ENCODE peak calls at places on chromosomes 3 and 15, in five cellular contexts. G is HepG2, C is activated B cell treated with CpG ODN at 0.5 μM for 24 hours, H is fibroblast of mammary gland, O is mammary epithelial cell. W is an unnamed sample.

GRCh38 chr3:31680072-31680870 is 147.5 kb downstream of the STT3B start:
- DNase-seq in G (peak; percentile 67), C (no peak), H (no peak), O (no peak), W (no peak)

GRCh38 chr3:169478566-169479313 is 184.8 kb downstream of the MECOM start:
- DNase-seq in G (no peak), C (no peak), H (no peak), O (peak; percentile 62), W (no peak)

GRCh38 chr15:84600331-84600686 is 500 bp upstream of the ZSCAN2 start:
- DNase-seq in G (peak; percentile 75), C (no peak), H (peak; percentile 85), O (peak; percentile 86), W (peak; percentile 42)

GRCh38 chr15:85592148-85592547 is 202.6 kb downstream of the KLHL25 start:
- DNase-seq in G (peak; percentile 27), C (no peak), H (peak; percentile 83), O (peak; percentile 88), W (no peak)

GRCh38 chr3:129934234-129935123 is 40.0 kb upstream of the TRH start:
- DNase-seq in G (peak; percentile 23), C (peak; percentile 20), H (peak; percentile 23), O (no peak), W (peak; percentile 60)

GRCh38 chr15:37771462-37771861 is 163.0 kb upstream of the TMCO5A start:
- DNase-seq in G (no peak), C (no peak), H (peak; percentile 75), O (peak; percentile 40), W (no peak)

GRCh38 chr15:70563561-70564095 is 199.7 kb downstream of the UACA start:
- DNase-seq in G (no peak), C (no peak), H (no peak), O (no peak), W (no peak)

GRCh38 chr15:80512729-80513670 is 108.8 kb downstream of the ARNT2 start:
- DNase-seq in G (peak; percentile 49), C (no peak), H (peak; percentile 56), O (peak; percentile 12), W (no peak)

GRCh38 chr3:186824430-186825139 is 17.9 kb upstream of the ADIPOQ start:
- DNase-seq in G (no peak), C (no peak), H (no peak), O (no peak), W (no peak)

GRCh38 chr15:58473720-58474119 is 41.9 kb downstream of the LIPC start:
- DNase-seq in G (no peak), C (no peak), H (peak; percentile 69), O (peak; percentile 93), W (peak; percentile 36)

GRCh38 chr3:58585994-58586393 is 8.8 kb upstream of the FAM107A start:
- DNase-seq in G (no peak), C (no peak), H (no peak), O (no peak), W (peak; percentile 66)

GRCh38 chr15:93030430-93031102 is 58.4 kb downstream of the RGMA start:
- DNase-seq in G (peak; percentile 50), C (no peak), H (peak; percentile 68), O (peak; percentile 62), W (peak; percentile 90)

GRCh38 chr3:37074178-37074577 is 80.9 kb downstream of the MLH1 start:
- DNase-seq in G (no peak), C (no peak), H (peak; percentile 73), O (peak; percentile 46), W (no peak)

GRCh38 chr3:99659965-99660364 is 21.6 kb downstream of the COL8A1 start:
- DNase-seq in G (no peak), C (no peak), H (peak; percentile 97), O (no peak), W (no peak)

GRCh38 chr15:62474771-62475124 is 309.7 kb upstream of the C2CD4B start:
- DNase-seq in G (no peak), C (no peak), H (peak; percentile 47), O (no peak), W (no peak)

GRCh38 chr15:60830479-60830878 is 351.5 kb upstream of the ICE2 start:
- DNase-seq in G (no peak), C (no peak), H (peak; percentile 80), O (no peak), W (no peak)

GRCh38 chr15:60831540-60831939 is 352.6 kb upstream of the ICE2 start:
- DNase-seq in G (no peak), C (no peak), H (peak; percentile 71), O (no peak), W (no peak)

GRCh38 chr15:60827492-60827891 is 348.6 kb upstream of the ICE2 start:
- DNase-seq in G (no peak), C (no peak), H (no peak), O (no peak), W (no peak)

GRCh38 chr15:60835000-60835399 is 356.1 kb upstream of the ICE2 start:
- DNase-seq in G (no peak), C (no peak), H (no peak), O (no peak), W (no peak)

DNA sequence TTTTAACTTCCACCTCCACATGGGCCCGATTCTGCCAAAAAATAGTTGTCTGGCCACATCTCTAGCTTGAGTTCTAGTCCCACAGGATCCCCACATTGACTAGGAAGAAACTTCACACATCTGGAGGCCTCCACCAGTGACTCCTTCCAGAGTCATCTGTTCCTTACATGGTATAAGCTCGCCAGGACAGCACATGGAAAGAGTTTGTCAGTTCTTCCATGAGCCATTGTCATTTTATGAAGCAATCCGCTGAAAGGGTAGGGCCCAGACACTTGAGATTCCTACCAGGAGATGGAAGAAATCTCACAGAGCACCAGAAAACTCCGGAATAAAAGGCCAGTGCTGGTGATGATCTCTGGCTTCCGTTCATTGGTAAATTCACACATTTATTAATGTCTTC is 350.5 kb upstream of the ICE2 start:
- DNase-seq in G (no peak), C (no peak), H (peak; percentile 87), O (no peak), W (no peak)
- TF ChIP-seq CTCF in G (no peak), C (no peak), H (peak; percentile 22), O (no peak), W (no peak)

GRCh38 chr3:52490035-52490937 is 4.9 kb upstream of the STAB1 start:
- DNase-seq in G (no peak), C (no peak), H (no peak), O (no peak), W (no peak)

GRCh38 chr3:52488746-52489145 is 6.4 kb upstream of the STAB1 start:
- DNase-seq in G (no peak), C (no peak), H (no peak), O (no peak), W (no peak)

GRCh38 chr3:52489453-52489852 is 5.7 kb upstream of the STAB1 start:
- DNase-seq in G (no peak), C (no peak), H (no peak), O (no peak), W (no peak)

GRCh38 chr3:52487050-52487787 is 7.9 kb upstream of the STAB1 start:
- DNase-seq in G (no peak), C (no peak), H (no peak), O (no peak), W (no peak)

DNA sequence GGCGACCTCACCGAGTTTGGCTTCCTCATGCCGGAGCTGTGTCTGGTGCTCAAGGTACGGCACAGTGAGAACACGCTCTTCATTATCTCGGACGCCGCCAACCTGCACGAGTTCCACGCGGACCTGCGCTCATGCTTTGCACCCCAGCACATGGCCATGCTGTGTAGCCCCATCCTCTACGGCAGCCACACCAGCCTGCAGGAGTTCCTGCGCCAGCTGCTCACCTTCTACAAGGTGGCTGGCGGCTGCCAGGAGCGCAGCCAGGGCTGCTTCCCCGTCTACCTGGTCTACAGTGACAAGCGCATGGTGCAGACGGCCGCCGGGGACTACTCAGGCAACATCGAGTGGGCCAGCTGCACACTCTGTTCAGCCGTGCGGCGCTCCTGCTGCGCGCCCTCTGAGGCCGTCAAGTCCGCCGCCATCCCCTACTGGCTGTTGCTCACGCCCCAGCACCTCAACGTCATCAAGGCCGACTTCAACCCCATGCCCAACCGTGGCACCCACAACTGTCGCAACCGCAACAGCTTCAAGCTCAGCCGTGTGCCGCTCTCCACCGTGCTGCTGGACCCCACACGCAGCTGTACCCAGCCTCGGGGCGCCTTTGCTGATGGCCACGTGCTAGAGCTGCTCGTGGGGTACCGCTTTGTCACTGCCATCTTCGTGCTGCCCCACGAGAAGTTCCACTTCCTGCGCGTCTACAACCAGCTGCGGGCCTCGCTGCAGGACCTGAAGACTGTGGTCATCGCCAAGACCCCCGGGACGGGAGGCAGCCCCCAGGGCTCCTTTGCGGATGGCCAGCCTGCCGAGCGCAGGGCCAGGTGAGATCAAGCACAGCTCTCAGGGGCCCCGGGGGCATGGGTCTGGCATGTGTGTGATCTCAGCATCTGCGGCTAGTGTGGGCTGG is 7.1 kb upstream of the STAB1 start:
- DNase-seq in G (no peak), C (no peak), H (no peak), O (no peak), W (no peak)
- TF ChIP-seq CTCF in G (no peak), C (no peak), H (no peak), O (no peak), W (no peak)

GRCh38 chr15:72585659-72586058 is 68.8 kb upstream of the GOLGA6B start:
- DNase-seq in G (peak; percentile 7), C (no peak), H (peak; percentile 52), O (peak; percentile 8), W (no peak)
- TF ChIP-seq CTCF in G (no peak), C (no peak), H (peak; percentile 39), O (peak; percentile 40), W (peak; percentile 24)

DNA sequence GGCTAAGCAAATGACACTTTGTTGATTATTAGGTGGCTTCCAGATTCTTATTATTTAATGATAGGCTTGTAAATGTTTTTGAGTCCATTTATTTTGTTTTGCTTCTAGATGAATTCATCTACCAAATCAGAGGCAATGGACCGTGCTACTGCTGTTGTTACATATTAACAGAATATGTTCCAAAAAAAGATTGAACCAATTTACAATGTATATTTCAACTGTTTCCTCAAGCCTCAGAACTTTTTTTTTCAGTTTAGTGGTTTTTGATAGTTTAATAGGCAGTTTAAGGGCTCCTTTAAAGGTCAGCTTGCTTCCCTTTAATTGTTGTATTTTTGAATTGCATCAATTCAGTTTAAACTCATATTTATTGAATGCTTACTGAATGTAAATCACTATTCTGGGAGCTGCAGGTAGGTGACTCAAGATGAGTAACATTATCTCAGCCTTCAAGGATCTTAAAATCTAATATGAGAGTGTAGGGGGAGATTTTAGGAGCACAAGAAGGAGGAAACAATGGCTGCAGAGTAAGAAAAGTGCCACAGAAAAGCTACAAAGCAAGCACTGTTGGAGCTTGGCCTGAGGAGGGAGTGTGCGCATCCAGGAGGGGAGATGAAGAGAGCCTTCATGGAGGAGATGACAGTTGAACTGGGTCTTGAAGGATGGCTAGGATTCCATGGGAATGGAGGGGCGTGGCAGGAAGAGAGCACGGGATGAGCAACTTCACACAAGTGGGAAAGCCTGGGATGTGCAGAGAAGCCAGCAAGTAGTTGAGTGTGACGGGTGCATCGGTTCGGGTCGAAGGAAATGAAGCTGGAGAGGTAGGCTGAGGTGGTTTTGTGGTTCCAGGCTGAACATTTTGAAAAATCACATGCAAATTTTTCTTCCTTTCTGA is 14.7 kb downstream of the MAP2K1 start:
- DNase-seq in G (no peak), C (no peak), H (peak; percentile 25), O (peak; percentile 52), W (no peak)
- TF ChIP-seq CTCF in G (no peak), C (no peak), H (peak; percentile 4), O (no peak), W (peak; percentile 28)

DNA sequence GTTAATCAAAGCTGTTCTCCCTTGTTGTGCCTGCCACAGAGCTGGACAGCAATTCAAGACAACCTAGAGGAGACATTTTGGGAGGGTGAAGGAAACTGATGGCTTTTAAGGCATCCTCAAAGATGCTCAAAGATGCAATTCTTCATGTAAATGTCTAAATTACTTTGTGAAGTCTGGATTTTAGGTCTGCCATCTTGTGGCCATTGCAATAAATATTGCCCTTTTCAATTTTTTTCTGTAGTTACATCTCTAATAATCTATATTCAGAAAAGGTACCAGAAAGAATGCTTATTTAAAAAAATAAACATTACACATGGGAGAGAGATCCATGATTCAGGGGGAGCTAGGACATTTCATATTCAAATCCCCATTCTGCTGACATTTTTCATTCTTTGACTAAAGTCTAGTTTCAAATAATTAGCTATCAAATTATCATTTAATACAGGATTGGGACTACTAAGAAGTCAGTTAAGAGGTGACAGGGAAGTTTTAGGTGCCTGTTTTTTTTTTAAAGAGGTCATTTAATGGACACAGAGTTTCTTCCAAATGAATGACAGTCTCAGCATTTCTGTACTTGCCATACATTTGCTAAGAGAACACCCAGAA is 259.8 kb upstream of the WNT5A start:
- DNase-seq in G (no peak), C (no peak), H (peak; percentile 36), O (no peak), W (peak; percentile 10)
- TF ChIP-seq CTCF in G (no peak), C (no peak), H (peak; percentile 42), O (peak; percentile 50), W (peak; percentile 41)